ENCODE peak calls at places on chromosome 17, in five cellular contexts. L is neural progenitor cell, C is HCT116, K is A673, Z is testis. R is an unnamed sample. For H3K9me3, the result is how much of the 10 kb centered on the place peaks cover.

GRCh38 chr17:83080641-83081560 is 1.5 kb downstream of the METRNL start:
- DNase-seq in L (peak), C (no peak), K (no peak), Z (no peak), R (no peak)

GRCh38 chr17:76585048-76585648 is 512 bp downstream of the ST6GALNAC2 start:
- DNase-seq in K (no peak), L (peak), Z (no peak), C (no peak), R (peak)

GRCh38 chr17:38742431-38743308 is 5.5 kb downstream of the PCGF2 start:
- DNase-seq in Z (peak), C (no peak), L (no peak), K (peak), R (peak)

GRCh38 chr17:34314279-34314678 is 5.0 kb upstream of the CCL8 start:
- DNase-seq in K (no peak), C (no peak), L (no peak), Z (no peak), R (peak)

GRCh38 chr17:77644981-77645380 is 313.5 kb upstream of the TNRC6C start:
- DNase-seq in K (peak), C (no peak), L (peak), Z (no peak), R (no peak)

GRCh38 chr17:79189264-79189663 is 114.6 kb downstream of the ENGASE start:
- DNase-seq in C (no peak), K (no peak), L (no peak), Z (no peak), R (no peak)

GRCh38 chr17:82703935-82704865 is 5.7 kb upstream of the RAB40B start:
- DNase-seq in K (no peak), Z (peak), L (no peak), C (no peak), R (no peak)

GRCh38 chr17:15468142-15468541 is 721 bp upstream of the CDRT4 start:
- DNase-seq in Z (no peak), C (no peak), K (no peak), L (no peak), R (no peak)

GRCh38 chr17:27976331-27976730 is 66.1 kb upstream of the NLK start:
- DNase-seq in L (no peak), C (no peak), K (no peak), Z (no peak), R (no peak)

GRCh38 chr17:32265192-32265895 is at the start of gene RHBDL3:
- DNase-seq in Z (no peak), C (no peak), K (no peak), L (peak), R (peak)

GRCh38 chr17:72788950-72789585 is 303.4 kb downstream of the SLC39A11 start:
- DNase-seq in L (no peak), Z (no peak), K (peak), C (no peak), R (no peak)

GRCh38 chr17:32350662-32351418 is 883 bp downstream of the ZNF207 start:
- DNase-seq in L (peak), Z (peak), K (peak), C (no peak), R (no peak)

DNA sequence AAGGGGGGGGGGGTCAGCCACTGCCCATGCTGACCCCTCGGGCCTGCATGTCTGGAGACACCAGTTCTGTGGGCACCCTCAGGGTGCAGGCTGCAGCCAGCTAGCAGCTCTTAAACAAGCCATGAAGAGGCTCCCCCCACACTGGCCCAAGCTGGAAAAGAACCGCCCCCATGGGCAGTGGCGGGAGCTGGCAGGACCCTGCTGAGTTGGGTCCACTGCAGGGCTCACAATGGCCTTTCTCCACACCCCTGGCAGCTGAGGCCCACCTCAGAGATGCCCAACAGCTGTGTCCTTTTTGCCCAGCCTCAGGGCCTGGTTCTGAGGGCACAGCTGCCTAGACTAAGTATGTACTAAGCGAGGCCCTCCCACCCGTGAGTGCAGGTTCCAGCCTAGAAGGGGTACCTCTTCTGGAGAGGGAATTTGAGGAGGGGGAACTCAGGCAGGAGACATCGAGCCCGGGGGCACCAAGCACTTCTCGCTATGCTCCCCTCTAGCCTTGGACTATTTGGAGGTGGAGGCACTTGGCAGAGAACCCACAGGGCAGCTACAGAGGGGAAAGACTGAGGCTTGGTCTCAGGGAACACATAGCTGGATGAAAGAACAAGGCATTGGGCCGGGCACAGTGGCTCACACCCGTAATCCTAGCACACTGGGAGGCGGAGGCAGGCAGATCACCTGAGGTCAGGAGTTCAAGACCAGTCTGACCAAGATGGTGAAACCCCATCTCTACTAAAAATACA is 3.2 kb downstream of the THRA start:
- DNase-seq in K (no peak), L (no peak), Z (no peak), C (no peak), R (no peak)
- H3K4me3 ChIP-seq in K (no peak), L (peak), Z (no peak), C (no peak), R (no peak)

DNA sequence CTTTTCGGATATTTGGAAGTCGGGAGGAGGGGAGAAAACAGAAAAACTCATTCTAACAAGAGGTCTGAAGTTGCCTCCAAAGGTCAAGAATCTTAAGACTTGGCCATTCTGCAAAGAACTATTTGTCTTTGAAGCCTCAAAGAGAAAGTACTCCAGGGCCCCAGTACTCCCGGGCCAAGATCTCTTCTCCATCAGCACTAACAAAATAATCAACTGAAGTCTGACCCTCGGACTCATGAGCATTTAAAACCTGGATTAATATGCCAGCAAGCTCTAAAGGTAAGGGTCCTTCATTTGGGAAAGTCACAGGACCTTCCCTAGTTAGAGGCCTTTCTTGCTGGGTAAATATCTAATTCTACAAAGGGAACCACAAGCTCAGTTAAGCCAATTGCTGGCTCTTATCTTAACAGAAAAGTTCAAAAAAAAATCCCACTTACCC is 4.5 kb downstream of the AXIN2 start:
- DNase-seq in C (no peak), K (no peak), L (no peak), Z (no peak), R (no peak)
- H3K27ac ChIP-seq in C (peak), K (no peak), L (no peak), Z (no peak), R (no peak)

GRCh38 chr17:22490399-22490798 is 798.1 kb downstream of the KCNJ18 start:
- DNase-seq in Z (no peak), K (no peak), C (no peak), L (no peak), R (no peak)
- H3K9me3 ChIP-seq in Z (under half), K (under half), C (under half), L (under half), R (under half)

GRCh38 chr17:19534562-19535149 is 1.0 kb downstream of the SLC47A1 start:
- DNase-seq in C (no peak), L (no peak), Z (no peak), K (no peak), R (no peak)
- H3K4me3 ChIP-seq in C (no peak), L (peak), Z (peak), K (peak), R (peak)

GRCh38 chr17:42514279-42514678 is 21.8 kb upstream of the NAGLU start:
- DNase-seq in C (no peak), Z (no peak), L (no peak), K (no peak), R (no peak)
- H3K27ac ChIP-seq in C (no peak), Z (peak), L (peak), K (no peak), R (no peak)

DNA sequence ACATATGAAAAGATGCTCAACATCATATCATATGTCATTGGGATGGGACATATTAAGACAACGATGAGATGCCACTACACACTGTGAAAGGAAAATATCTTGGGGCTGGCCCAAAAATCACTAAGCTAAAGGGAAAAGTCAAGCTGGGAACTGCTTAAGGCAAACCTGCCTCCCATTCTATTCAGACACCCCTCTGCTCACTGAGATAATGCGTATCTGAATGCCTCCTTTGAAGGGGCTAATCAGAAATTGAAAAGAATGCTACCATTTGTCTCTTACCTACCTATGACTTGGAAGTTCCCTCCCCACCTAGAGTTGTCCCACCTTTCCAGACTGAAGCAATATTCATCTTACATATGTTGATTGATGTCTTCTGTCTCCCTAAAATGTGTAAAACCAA is 11.2 kb upstream of the TRIM25 start:
- DNase-seq in Z (no peak), C (no peak), K (no peak), L (no peak), R (no peak)
- H3K9me3 ChIP-seq in Z (under half), C (under half), K (under half), L (under half), R (under half)

GRCh38 chr17:42271277-42271922 is 4.8 kb downstream of the STAT5B start:
- DNase-seq in C (no peak), Z (no peak), L (no peak), K (no peak), R (no peak)
- H3K4me3 ChIP-seq in C (no peak), Z (no peak), L (no peak), K (no peak), R (no peak)

GRCh38 chr17:74757502-74757901 is 9.1 kb downstream of the NHERF1 start:
- DNase-seq in Z (no peak), L (no peak), C (no peak), K (no peak), R (peak)

GRCh38 chr17:74756891-74757290 is 8.5 kb downstream of the NHERF1 start:
- DNase-seq in L (no peak), C (no peak), K (no peak), Z (no peak), R (no peak)

GRCh38 chr17:74758846-74759163 is 10.4 kb downstream of the NHERF1 start:
- DNase-seq in C (no peak), Z (no peak), K (peak), L (no peak), R (no peak)

GRCh38 chr17:74759243-74759801 is 10.9 kb downstream of the NHERF1 start:
- DNase-seq in L (no peak), Z (no peak), C (no peak), K (no peak), R (no peak)

GRCh38 chr17:74757931-74758845 is 9.8 kb downstream of the NHERF1 start:
- DNase-seq in L (no peak), C (no peak), Z (no peak), K (no peak), R (no peak)
- H3K27ac ChIP-seq in L (peak), C (peak), Z (peak), K (peak), R (peak)

GRCh38 chr17:16551878-16552636 is 16.9 kb downstream of the ZNF287 start:
- DNase-seq in Z (no peak), C (no peak), L (no peak), K (no peak), R (no peak)

DNA sequence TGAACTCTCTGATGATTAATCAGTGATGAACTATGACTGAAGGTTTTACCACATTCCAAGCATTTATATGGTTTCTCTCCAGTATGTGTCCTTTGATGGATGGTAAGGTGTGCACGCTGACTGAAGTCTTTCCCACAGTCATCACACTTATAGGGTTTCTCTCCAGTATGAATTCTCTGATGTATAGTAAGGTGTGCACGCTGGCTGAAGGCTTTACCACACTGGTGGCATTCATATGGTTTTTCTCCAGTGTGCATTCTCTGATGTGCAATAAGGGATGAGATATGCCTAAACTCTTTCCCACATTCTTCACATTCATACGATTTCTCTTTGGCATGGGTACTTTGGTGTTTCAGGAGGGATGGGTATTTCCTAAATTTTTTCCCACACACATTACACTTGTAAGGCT is 16.4 kb downstream of the ZNF287 start:
- DNase-seq in L (no peak), Z (no peak), K (no peak), C (no peak), R (no peak)
- H3K9me3 ChIP-seq in L (half or more), Z (under half), K (half or more), C (under half), R (half or more)